ENCODE peak calls at places on chromosome 7, in eight cellular contexts. R is A549, A is tibial nerve, K is left ventricle myocardium inferior, Y is fibroblast of lung, S is mucosa of descending colon, W is tibial artery, H is right lobe of liver. I is an unnamed sample.

GRCh38 chr7:78435355-78435754 is 636.8 kb downstream of the PHTF2 start:
- DNase-seq in R (no peak), A (no peak), K (no peak), Y (no peak), S (no peak), W (peak; percentile 70), H (no peak), I (peak; percentile 31)

GRCh38 chr7:141198191-141198958 is 124.5 kb downstream of the TMEM178B start:
- DNase-seq in R (no peak), A (no peak), K (no peak), Y (no peak), S (no peak), W (no peak), H (no peak), I (no peak)

GRCh38 chr7:26388256-26388655 is 96.6 kb downstream of the SNX10 start:
- DNase-seq in R (no peak), A (no peak), K (no peak), Y (no peak), S (no peak), W (no peak), H (no peak), I (no peak)

GRCh38 chr7:95886501-95887090 is 114.2 kb downstream of the DYNC1I1 start:
- DNase-seq in R (peak; percentile 3), A (no peak), K (no peak), Y (peak; percentile 14), S (no peak), W (no peak), H (no peak), I (no peak)

GRCh38 chr7:20132596-20132995 is 84.6 kb downstream of the MACC1 start:
- DNase-seq in R (no peak), A (no peak), K (no peak), Y (no peak), S (no peak), W (no peak), H (no peak), I (no peak)

GRCh38 chr7:2230882-2231281 is 1.9 kb downstream of the MAD1L1 start:
- DNase-seq in R (no peak), A (no peak), K (no peak), Y (no peak), S (peak; percentile 49), W (no peak), H (no peak), I (no peak)

GRCh38 chr7:112529486-112529885 is 48.7 kb downstream of the LSMEM1 start:
- DNase-seq in R (no peak), A (no peak), K (no peak), Y (no peak), S (no peak), W (no peak), H (no peak), I (no peak)

GRCh38 chr7:29285861-29286260 is 91.3 kb downstream of the CHN2 start:
- DNase-seq in R (no peak), A (no peak), K (no peak), Y (no peak), S (no peak), W (no peak), H (no peak), I (no peak)

GRCh38 chr7:124155400-124156022 is 122.6 kb upstream of the TMEM229A start:
- DNase-seq in R (peak; percentile 5), A (no peak), K (no peak), Y (peak; percentile 3), S (no peak), W (no peak), H (no peak), I (no peak)

GRCh38 chr7:29319719-29320521 is 125.3 kb downstream of the CHN2 start:
- DNase-seq in R (no peak), A (no peak), K (no peak), Y (no peak), S (no peak), W (no peak), H (no peak), I (no peak)

GRCh38 chr7:23594879-23595604 is 2.1 kb upstream of the CCDC126 start:
- DNase-seq in R (no peak), A (no peak), K (no peak), Y (no peak), S (no peak), W (no peak), H (no peak), I (no peak)

GRCh38 chr7:134920026-134920758 is 66.1 kb upstream of the AGBL3 start:
- DNase-seq in R (peak; percentile 38), A (no peak), K (no peak), Y (peak; percentile 84), S (no peak), W (no peak), H (no peak), I (no peak)

GRCh38 chr7:36284470-36284869 is 105.2 kb upstream of the ANLN start:
- DNase-seq in R (no peak), A (no peak), K (no peak), Y (no peak), S (no peak), W (peak; percentile 59), H (no peak), I (no peak)

GRCh38 chr7:10889266-10889898 is 84.3 kb upstream of the PHF14 start:
- DNase-seq in R (peak; percentile 38), A (no peak), K (no peak), Y (peak; percentile 56), S (no peak), W (no peak), H (no peak), I (no peak)

GRCh38 chr7:109926738-109927137 is 1164.2 kb upstream of the LRRN3 start:
- DNase-seq in R (no peak), A (no peak), K (no peak), Y (no peak), S (no peak), W (no peak), H (no peak), I (no peak)

GRCh38 chr7:142391191-142391992 is 133.5 kb upstream of the PRSS58 start:
- DNase-seq in R (no peak), A (no peak), K (no peak), Y (no peak), S (no peak), W (no peak), H (no peak), I (no peak)

GRCh38 chr7:140242057-140243031 is 65.6 kb upstream of the KDM7A start:
- DNase-seq in R (no peak), A (no peak), K (peak; percentile 18), Y (no peak), S (peak; percentile 69), W (no peak), H (peak; percentile 64), I (no peak)

GRCh38 chr7:96936621-96937020 is 68.7 kb upstream of the DLX6 start:
- DNase-seq in R (no peak), A (no peak), K (no peak), Y (no peak), S (no peak), W (no peak), H (no peak), I (no peak)

GRCh38 chr7:140559410-140559809 is 80.1 kb upstream of the MKRN1 start:
- DNase-seq in R (no peak), A (no peak), K (no peak), Y (no peak), S (no peak), W (peak; percentile 20), H (no peak), I (no peak)

GRCh38 chr7:102395958-102396709 is at the start of gene PRKRIP1:
- DNase-seq in R (peak; percentile 89), A (peak; percentile 66), K (peak; percentile 82), Y (peak; percentile 94), S (peak; percentile 84), W (peak; percentile 89), H (peak; percentile 87), I (peak; percentile 65)
- TF ChIP-seq CTCF in R (no peak), A (no peak), K (no peak), Y (no peak), S (no peak), W (no peak), H (no peak), I (no peak)

DNA sequence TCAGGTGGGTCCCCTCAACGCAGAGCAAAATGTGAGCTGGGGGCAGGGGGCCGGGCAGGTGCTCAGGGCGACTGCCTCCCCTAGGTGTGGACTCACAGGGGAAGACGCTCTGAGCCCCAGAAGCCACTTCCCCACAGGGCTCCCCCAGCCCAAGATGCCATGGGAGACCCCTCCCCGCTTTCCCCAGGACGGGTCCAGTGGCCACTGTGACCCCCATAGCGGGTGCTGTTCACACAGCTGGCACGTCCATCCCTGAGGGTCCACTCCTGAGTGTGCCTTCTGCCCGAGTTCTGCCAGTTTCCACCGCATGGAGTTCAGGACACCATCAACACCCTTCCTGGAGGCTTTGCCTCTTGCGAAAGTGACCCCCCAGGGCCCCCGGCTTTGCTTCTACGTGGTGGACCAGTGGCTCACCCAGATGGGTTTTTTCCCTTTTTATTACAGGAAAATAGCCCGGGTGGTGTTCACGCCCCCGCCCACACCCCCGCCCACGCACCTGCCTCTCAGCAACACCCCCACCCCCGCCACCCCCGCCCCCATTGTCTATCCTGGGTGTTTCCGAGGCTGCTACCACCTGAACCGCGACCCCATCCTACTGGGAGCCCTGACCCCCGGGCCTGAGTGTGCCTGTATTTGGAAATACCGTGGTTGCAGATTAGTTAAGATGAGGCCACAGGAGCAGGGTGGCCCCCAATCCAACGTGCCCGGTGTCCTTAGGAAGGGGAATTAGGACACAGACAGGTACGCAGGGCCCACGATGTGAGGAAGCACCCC is 32.0 kb downstream of the ADAP1 start:
- DNase-seq in R (no peak), A (peak; percentile 11), K (no peak), Y (no peak), S (peak; percentile 65), W (peak; percentile 56), H (peak; percentile 51), I (peak; percentile 4)
- H3K4me1 ChIP-seq in R (peaks cover 5% of the 10 kb centered on the region), A (peaks cover 37% of the 10 kb centered on the region), K (peaks cover 21% of the 10 kb centered on the region), Y (peaks cover 2% of the 10 kb centered on the region), S (peaks cover 66% of the 10 kb centered on the region), W (peaks cover 8% of the 10 kb centered on the region), H (no peaks in the 10 kb centered on the region), I (no peaks in the 10 kb centered on the region)

GRCh38 chr7:82172896-82173295 is 270.7 kb downstream of the CACNA2D1 start:
- DNase-seq in R (no peak), A (no peak), K (no peak), Y (no peak), S (no peak), W (no peak), H (no peak), I (no peak)

GRCh38 chr7:82173400-82174021 is 270.1 kb downstream of the CACNA2D1 start:
- DNase-seq in R (no peak), A (no peak), K (no peak), Y (no peak), S (no peak), W (no peak), H (no peak), I (no peak)

GRCh38 chr7:82167568-82168314 is 275.8 kb downstream of the CACNA2D1 start:
- DNase-seq in R (no peak), A (no peak), K (no peak), Y (no peak), S (no peak), W (no peak), H (no peak), I (no peak)

GRCh38 chr7:82175319-82175718 is 268.3 kb downstream of the CACNA2D1 start:
- DNase-seq in R (no peak), A (no peak), K (no peak), Y (no peak), S (no peak), W (no peak), H (no peak), I (no peak)

GRCh38 chr7:82172017-82172416 is 271.6 kb downstream of the CACNA2D1 start:
- DNase-seq in R (no peak), A (no peak), K (no peak), Y (no peak), S (no peak), W (no peak), H (no peak), I (no peak)
- TF ChIP-seq CTCF in R (peak; percentile 23), A (no peak), K (no peak), Y (no peak), S (no peak), W (no peak), H (no peak), I (no peak)

GRCh38 chr7:130918129-130919052 is 184.4 kb upstream of the KLF14 start:
- DNase-seq in R (no peak), A (no peak), K (no peak), Y (no peak), S (no peak), W (no peak), H (no peak), I (no peak)
- H3K4me1 ChIP-seq in R (peaks cover 99% of the 10 kb centered on the region), A (peaks cover 82% of the 10 kb centered on the region), K (peaks cover 100% of the 10 kb centered on the region), Y (peaks cover 70% of the 10 kb centered on the region), S (peaks cover 77% of the 10 kb centered on the region), W (peaks cover 96% of the 10 kb centered on the region), H (no peaks in the 10 kb centered on the region), I (peaks cover 94% of the 10 kb centered on the region)